ENCODE peak calls at places on chromosomes 6 and 20, in seven cellular contexts. U, L, I, F, H, M and X are unnamed samples.

GRCh38 chr6:8819446-8819845 is 384.1 kb upstream of the SLC35B3 start:
- DNase-seq in H (no peak), M (no peak), I (no peak), F (no peak), U (no peak), L (no peak), X (no peak)

GRCh38 chr6:96727144-96727543 is 110.1 kb downstream of the GPR63 start:
- DNase-seq in I (no peak), H (no peak), F (no peak), L (no peak), U (no peak), M (no peak), X (no peak)

GRCh38 chr20:2820084-2820895 is 4.1 kb downstream of the TMEM239 start:
- DNase-seq in M (no peak), H (no peak), L (no peak), U (no peak), I (peak; percentile 84), F (no peak), X (no peak)

GRCh38 chr20:64222273-64222672 is 33.3 kb upstream of the PCMTD2 start:
- DNase-seq in U (no peak), L (no peak), H (no peak), M (no peak), I (peak; percentile 37), F (no peak), X (no peak)

GRCh38 chr6:125947581-125947980 is 9.0 kb upstream of the HINT3 start:
- DNase-seq in M (no peak), L (no peak), H (no peak), F (no peak), U (no peak), I (peak; percentile 49), X (no peak)

GRCh38 chr20:8473459-8473858 is 341.4 kb downstream of the PLCB1 start:
- DNase-seq in F (no peak), M (no peak), H (no peak), L (no peak), U (no peak), I (peak; percentile 60), X (no peak)

GRCh38 chr20:7516631-7517051 is 423.6 kb downstream of the HAO1 start:
- DNase-seq in M (peak; percentile 59), F (no peak), L (no peak), H (no peak), U (no peak), I (no peak), X (no peak)

GRCh38 chr6:53112404-53112803 is 36.2 kb downstream of the GCM1 start:
- DNase-seq in H (no peak), U (no peak), I (no peak), L (no peak), M (no peak), F (no peak), X (no peak)

GRCh38 chr20:25315418-25316210 is 67.7 kb downstream of the PYGB start:
- DNase-seq in L (no peak), M (no peak), H (no peak), F (no peak), I (peak; percentile 56), U (no peak), X (no peak)

GRCh38 chr6:132235596-132236280 is 165.5 kb downstream of the MOXD1 start:
- DNase-seq in M (no peak), F (no peak), L (no peak), I (no peak), H (no peak), U (no peak), X (no peak)

GRCh38 chr6:26273673-26274595 is 91.1 kb upstream of the BTN3A2 start:
- DNase-seq in H (no peak), F (peak; percentile 46), L (no peak), U (no peak), M (no peak), I (peak; percentile 42), X (peak; percentile 73)

GRCh38 chr6:37516920-37517405 is 17.3 kb upstream of the CCDC167 start:
- DNase-seq in L (no peak), H (no peak), U (no peak), M (no peak), F (no peak), I (no peak), X (no peak)

GRCh38 chr6:29924731-29925130 is 17.6 kb upstream of the HLA-A start:
- DNase-seq in M (no peak), I (no peak), U (no peak), L (no peak), H (no peak), F (no peak), X (no peak)

GRCh38 chr6:106448000-106448426 is 87.5 kb downstream of the CRYBG1 start:
- DNase-seq in F (peak; percentile 6), L (no peak), I (no peak), U (peak; percentile 6), M (no peak), H (no peak), X (peak; percentile 56)

GRCh38 chr6:87914637-87915395 is 132.8 kb upstream of the SPACA1 start:
- DNase-seq in L (no peak), H (no peak), I (peak; percentile 12), U (no peak), M (no peak), F (no peak), X (no peak)

GRCh38 chr20:37856932-37857660 is 45.8 kb upstream of the VSTM2L start:
- DNase-seq in H (no peak), U (no peak), L (no peak), I (peak; percentile 89), M (peak; percentile 20), F (no peak), X (no peak)

GRCh38 chr6:136791296-136792065 is 796 bp downstream of the MAP3K5 start:
- DNase-seq in I (peak; percentile 67), L (peak; percentile 15), U (peak; percentile 25), M (peak; percentile 26), H (peak; percentile 19), F (peak; percentile 45), X (peak; percentile 71)

GRCh38 chr20:50645253-50646068 is 45.9 kb downstream of the RIPOR3 start:
- DNase-seq in F (no peak), I (peak; percentile 100), M (peak; percentile 72), U (no peak), L (no peak), H (peak; percentile 63), X (no peak)

GRCh38 chr6:85421963-85422362 is 27.9 kb upstream of the NT5E start:
- DNase-seq in F (no peak), L (no peak), M (no peak), U (no peak), H (no peak), I (peak; percentile 77), X (no peak)

GRCh38 chr6:158468666-158469065 is 91.2 kb upstream of the TMEM181 start:
- DNase-seq in U (no peak), M (no peak), L (no peak), I (no peak), F (no peak), H (no peak), X (no peak)

GRCh38 chr6:22095886-22096285 is 200.9 kb downstream of the PRL start:
- DNase-seq in L (no peak), F (no peak), H (no peak), M (no peak), U (no peak), I (peak; percentile 52), X (no peak)

GRCh38 chr6:117204903-117205302 is 60.5 kb upstream of the VGLL2 start:
- DNase-seq in M (no peak), L (no peak), F (no peak), U (no peak), H (no peak), I (no peak), X (no peak)

GRCh38 chr6:43873806-43874714 is 104.0 kb downstream of the VEGFA start:
- DNase-seq in F (no peak), M (no peak), H (no peak), U (no peak), L (no peak), I (no peak), X (no peak)

GRCh38 chr6:113860165-113860955 is 3.2 kb downstream of the MARCKS start:
- DNase-seq in U (peak; percentile 8), F (no peak), H (no peak), I (peak; percentile 45), M (no peak), L (no peak), X (peak; percentile 7)

GRCh38 chr20:48489656-48490055 is 338.1 kb downstream of the PREX1 start:
- DNase-seq in L (no peak), I (no peak), H (no peak), F (no peak), U (no peak), M (no peak), X (no peak)

GRCh38 chr6:52675372-52675771 is 4.5 kb downstream of the TMEM14A start:
- DNase-seq in U (no peak), I (no peak), H (no peak), M (no peak), L (no peak), F (no peak), X (no peak)